ENCODE peak calls at places on chromosomes 5 and 9, in ten cellular contexts. G, V, P, Q, X, B, W, Y, L and R are unnamed samples.

GRCh38 chr9:71121275-71122168 is at the start of gene TRPM3:
- DNase-seq in G (peak; percentile 15), V (peak; percentile 56), P (no peak), Q (no peak), X (no peak), B (no peak), W (no peak), Y (no peak), L (no peak), R (no peak)

GRCh38 chr9:95189230-95190098 is 128.0 kb downstream of the FANCC start:
- DNase-seq in G (no peak), V (peak; percentile 71), P (no peak), Q (no peak), X (no peak), B (no peak), W (peak; percentile 52), Y (no peak), L (peak; percentile 21), R (peak; percentile 35)

GRCh38 chr5:61790678-61791077 is 458.6 kb downstream of the ZSWIM6 start:
- DNase-seq in G (no peak), V (no peak), P (no peak), Q (no peak), X (no peak), B (no peak), W (no peak), Y (no peak), L (no peak), R (peak; percentile 61)

GRCh38 chr5:168583742-168584482 is 4.7 kb upstream of the PANK3 start:
- DNase-seq in G (no peak), V (no peak), P (no peak), Q (no peak), X (no peak), B (no peak), W (no peak), Y (no peak), L (no peak), R (no peak)

GRCh38 chr5:138890686-138891085 is 15.6 kb upstream of the LRRTM2 start:
- DNase-seq in G (no peak), V (no peak), P (no peak), Q (no peak), X (no peak), B (no peak), W (no peak), Y (no peak), L (no peak), R (no peak)

GRCh38 chr5:82692826-82693225 is 384.4 kb downstream of the TMEM167A start:
- DNase-seq in G (no peak), V (no peak), P (no peak), Q (no peak), X (no peak), B (no peak), W (no peak), Y (no peak), L (no peak), R (no peak)

GRCh38 chr9:4985376-4986266 is 549 bp downstream of the JAK2 start:
- DNase-seq in G (peak; percentile 11), V (peak; percentile 77), P (no peak), Q (no peak), X (no peak), B (peak; percentile 75), W (peak; percentile 39), Y (no peak), L (peak; percentile 20), R (no peak)

GRCh38 chr9:106862946-106863740 is at the start of gene ZNF462:
- DNase-seq in G (peak; percentile 61), V (peak; percentile 93), P (peak; percentile 61), Q (no peak), X (peak; percentile 41), B (no peak), W (no peak), Y (no peak), L (peak; percentile 51), R (no peak)

GRCh38 chr9:137218754-137219271 is 3.2 kb downstream of the RNF208 start:
- DNase-seq in G (no peak), V (no peak), P (no peak), Q (no peak), X (no peak), B (no peak), W (no peak), Y (no peak), L (no peak), R (peak; percentile 81)

GRCh38 chr5:112419050-112419595 is at the start of gene EPB41L4A:
- DNase-seq in G (no peak), V (peak; percentile 81), P (no peak), Q (peak; percentile 51), X (no peak), B (no peak), W (peak; percentile 18), Y (no peak), L (no peak), R (no peak)

GRCh38 chr5:59760798-59761348 is 132.7 kb downstream of the PDE4D start:
- DNase-seq in G (no peak), V (no peak), P (no peak), Q (no peak), X (no peak), B (no peak), W (no peak), Y (no peak), L (no peak), R (no peak)

GRCh38 chr5:65907138-65907537 is 19.2 kb upstream of the ERBIN start:
- DNase-seq in G (no peak), V (no peak), P (no peak), Q (no peak), X (no peak), B (no peak), W (no peak), Y (peak; percentile 6), L (peak; percentile 3), R (no peak)

GRCh38 chr5:116544542-116545241 is 29.9 kb downstream of the SEMA6A start:
- DNase-seq in G (no peak), V (no peak), P (no peak), Q (no peak), X (no peak), B (no peak), W (no peak), Y (no peak), L (no peak), R (no peak)

GRCh38 chr5:77087484-77088291 is 603 bp upstream of the ZBED3 start:
- DNase-seq in G (peak; percentile 51), V (peak; percentile 84), P (peak; percentile 66), Q (no peak), X (no peak), B (no peak), W (no peak), Y (peak; percentile 66), L (no peak), R (peak; percentile 56)

GRCh38 chr5:143649869-143650268 is 162.1 kb upstream of the HMHB1 start:
- DNase-seq in G (no peak), V (no peak), P (no peak), Q (no peak), X (no peak), B (no peak), W (no peak), Y (no peak), L (no peak), R (no peak)